ENCODE peak calls at places on chromosome 18, in seven cellular contexts. C is NCI-H1417, W is NCI-H1930, L is tibial nerve, X is SW480, R is AG08395, Q is omental fat pad. S is an unnamed sample.

GRCh38 chr18:56973487-56973886 is 173.4 kb upstream of the BOD1L2 start:
- DNase-seq in Q (no peak), L (no peak), X (no peak), W (no peak), R (no peak), C (no peak), S (no peak)

GRCh38 chr18:73093687-73094250 is 226.0 kb upstream of the NETO1 start:
- DNase-seq in Q (no peak), L (no peak), W (no peak), R (no peak), X (no peak), C (no peak), S (no peak)

GRCh38 chr18:22385718-22386117 is 32.0 kb downstream of the CTAGE1 start:
- DNase-seq in C (no peak), X (no peak), L (no peak), W (no peak), Q (no peak), R (peak; percentile 69), S (no peak)

GRCh38 chr18:54416459-54416858 is 58.8 kb downstream of the C18orf54 start:
- DNase-seq in C (no peak), W (no peak), Q (no peak), L (no peak), X (no peak), R (peak; percentile 32), S (peak; percentile 36)

GRCh38 chr18:31819106-31819924 is 58.6 kb upstream of the SLC25A52 start:
- DNase-seq in Q (no peak), W (peak; percentile 5), X (peak; percentile 27), R (peak; percentile 26), L (no peak), C (peak; percentile 74), S (peak; percentile 13)

GRCh38 chr18:48871391-48872166 is 79.2 kb downstream of the SMAD7 start:
- DNase-seq in R (no peak), L (no peak), X (no peak), C (no peak), Q (no peak), W (no peak), S (no peak)

GRCh38 chr18:20960735-20961134 is 150.9 kb downstream of the ROCK1 start:
- DNase-seq in L (no peak), C (no peak), Q (no peak), X (no peak), R (no peak), W (no peak), S (no peak)

GRCh38 chr18:30139631-30140287 is 902.8 kb downstream of the DSC3 start:
- DNase-seq in Q (no peak), L (no peak), W (no peak), X (no peak), R (no peak), C (no peak), S (no peak)

GRCh38 chr18:11660691-11661090 is 28.4 kb upstream of the GNAL start:
- DNase-seq in X (no peak), C (no peak), R (no peak), L (no peak), Q (no peak), W (no peak), S (no peak)

GRCh38 chr18:51195086-51195601 is 2.3 kb downstream of the MEX3C start:
- DNase-seq in Q (no peak), X (no peak), C (no peak), W (no peak), L (no peak), R (no peak), S (no peak)

GRCh38 chr18:40012931-40013609 is 1942.0 kb upstream of the PIK3C3 start:
- DNase-seq in C (no peak), R (no peak), X (no peak), L (no peak), W (no peak), Q (no peak), S (peak; percentile 1)

GRCh38 chr18:48784654-48785053 is 166.1 kb downstream of the SMAD7 start:
- DNase-seq in Q (no peak), W (no peak), R (no peak), L (no peak), X (no peak), C (no peak), S (no peak)

S was measured in smooth muscle cell of the brain vasculature.